ENCODE peak calls at places on chromosomes 2 and 18, in nine cellular contexts. F is left lung; E is heart right ventricle; L is CD8-positive, alpha-beta T cell; I is Panc1; Y is DND-41; J is HepG2; S is lower lobe of right lung; A is aorta. D is an unnamed sample. For H3K4me1, the result is how much of the 10 kb centered on the place peaks cover.

GRCh38 chr2:177692828-177693269 is 300.3 kb downstream of the AGPS start:
- ATAC-seq in I (no peak), A (no peak), F (peak), S (no peak), E (no peak), Y (no peak), L (no peak), J (peak), D (no peak)

GRCh38 chr18:5150888-5151287 is 46.2 kb downstream of the AKAIN1 start:
- ATAC-seq in Y (no peak), L (no peak), E (no peak), S (no peak), F (no peak), I (no peak), J (no peak), A (no peak), D (no peak)

GRCh38 chr2:101718993-101719571 is 21.6 kb downstream of the MAP4K4 start:
- ATAC-seq in F (no peak), E (no peak), L (peak), J (peak), I (no peak), A (no peak), S (no peak), Y (peak), D (no peak)

GRCh38 chr2:191866675-191867506 is 20.0 kb upstream of the CAVIN2 start:
- ATAC-seq in Y (no peak), I (peak), F (peak), S (peak), J (peak), E (peak), L (no peak), A (peak), D (peak)

GRCh38 chr2:109403841-109404201 is 209.9 kb downstream of the SEPTIN10 start:
- ATAC-seq in S (no peak), J (no peak), L (no peak), E (no peak), I (peak), Y (no peak), A (no peak), F (no peak), D (no peak)

GRCh38 chr2:54348672-54349071 is 92.6 kb upstream of the TSPYL6 start:
- ATAC-seq in S (peak), L (no peak), E (peak), F (peak), Y (no peak), J (no peak), I (no peak), A (no peak), D (no peak)

GRCh38 chr18:12598181-12598921 is 59.6 kb downstream of the SPIRE1 start:
- ATAC-seq in J (no peak), I (no peak), Y (no peak), E (peak), S (peak), A (no peak), L (no peak), F (peak), D (no peak)

GRCh38 chr2:118123561-118124232 is 35.4 kb downstream of the INSIG2 start:
- ATAC-seq in A (peak), F (peak), Y (no peak), S (peak), L (no peak), J (peak), I (peak), E (peak), D (peak)

GRCh38 chr18:63003899-63004298 is 288.6 kb downstream of the PHLPP1 start:
- ATAC-seq in Y (no peak), L (no peak), J (no peak), F (no peak), E (no peak), I (no peak), A (no peak), S (no peak), D (no peak)

GRCh38 chr2:47357475-47357874 is 45.5 kb upstream of the MSH2 start:
- ATAC-seq in E (peak), F (peak), J (no peak), I (no peak), L (no peak), A (no peak), Y (no peak), S (no peak), D (peak)

GRCh38 chr18:79191956-79192355 is 122.8 kb downstream of the ATP9B start:
- ATAC-seq in E (no peak), I (no peak), L (peak), F (no peak), A (no peak), S (no peak), Y (no peak), J (no peak), D (no peak)

GRCh38 chr18:60910534-60910933 is 422.7 kb upstream of the CDH20 start:
- ATAC-seq in I (no peak), S (no peak), Y (no peak), E (peak), A (peak), J (no peak), F (no peak), L (no peak), D (no peak)

GRCh38 chr2:221817052-221817451 is 244.9 kb upstream of the EPHA4 start:
- ATAC-seq in L (no peak), F (no peak), Y (no peak), I (no peak), A (no peak), E (no peak), S (no peak), J (no peak), D (no peak)

GRCh38 chr18:77023115-77023782 is 109.3 kb downstream of the MBP start:
- ATAC-seq in L (no peak), F (no peak), E (no peak), Y (peak), J (no peak), A (no peak), I (no peak), S (no peak), D (no peak)

GRCh38 chr2:126714191-126714965 is 58.4 kb downstream of the GYPC start:
- ATAC-seq in J (no peak), E (peak), L (no peak), I (no peak), S (no peak), A (peak), Y (no peak), F (peak), D (no peak)

GRCh38 chr2:60973705-60974104 is 43.8 kb upstream of the PEX13 start:
- ATAC-seq in J (peak), I (peak), Y (no peak), S (no peak), E (no peak), A (no peak), F (no peak), L (no peak), D (no peak)

GRCh38 chr2:76251342-76251741 is 540.6 kb upstream of the GCFC2 start:
- ATAC-seq in Y (no peak), L (no peak), F (no peak), A (no peak), S (no peak), E (no peak), J (peak), I (no peak), D (no peak)

GRCh38 chr18:79737426-79737825 is 57.8 kb downstream of the CTDP1 start:
- ATAC-seq in Y (no peak), F (no peak), E (no peak), S (no peak), I (no peak), A (no peak), J (no peak), L (no peak), D (no peak)

GRCh38 chr2:101305044-101305443 is 3.5 kb downstream of the RNF149 start:
- ATAC-seq in E (no peak), A (no peak), J (no peak), S (no peak), Y (no peak), L (no peak), I (no peak), F (no peak), D (no peak)

GRCh38 chr18:50869150-50869549 is 9.8 kb upstream of the ME2 start:
- ATAC-seq in I (no peak), L (no peak), F (peak), J (no peak), A (no peak), E (no peak), S (peak), Y (no peak), D (no peak)

GRCh38 chr2:9168851-9169250 is 37.8 kb upstream of the ASAP2 start:
- ATAC-seq in F (peak), J (no peak), E (no peak), Y (no peak), S (peak), A (no peak), L (no peak), I (no peak), D (peak)

GRCh38 chr18:5073026-5073944 is 123.8 kb downstream of the AKAIN1 start:
- ATAC-seq in A (no peak), L (peak), I (peak), E (no peak), F (peak), J (peak), S (peak), Y (peak), D (no peak)

GRCh38 chr2:163736433-163737168 is 793 bp upstream of the FIGN start:
- ATAC-seq in E (peak), A (peak), L (no peak), I (peak), F (peak), S (peak), Y (no peak), J (peak), D (peak)

GRCh38 chr2:182164686-182165085 is 179.0 kb downstream of the PPP1R1C start:
- ATAC-seq in I (no peak), E (no peak), L (no peak), A (no peak), S (no peak), F (no peak), Y (no peak), J (no peak), D (no peak)

GRCh38 chr2:227610123-227610522 is 4.5 kb downstream of the SCYGR3 start:
- ATAC-seq in E (no peak), S (no peak), J (no peak), A (no peak), L (no peak), F (no peak), I (no peak), Y (no peak), D (no peak)

GRCh38 chr2:96727431-96727830 is 12.4 kb downstream of the LMAN2L start:
- ATAC-seq in L (no peak), J (no peak), A (no peak), F (peak), Y (no peak), S (peak), I (no peak), E (no peak), D (no peak)

GRCh38 chr2:128195435-128195984 is 104.5 kb downstream of the UGGT1 start:
- ATAC-seq in L (no peak), J (peak), A (no peak), S (no peak), I (no peak), Y (no peak), F (no peak), E (no peak), D (no peak)

GRCh38 chr2:157438907-157439791 is 4.7 kb downstream of the CYTIP start:
- ATAC-seq in A (no peak), L (peak), I (no peak), F (no peak), J (no peak), S (no peak), Y (no peak), E (no peak), D (no peak)

GRCh38 chr2:68662466-68662865 is 19.1 kb downstream of the PROKR1 start:
- ATAC-seq in Y (no peak), J (no peak), I (no peak), F (peak), A (no peak), S (no peak), L (no peak), E (no peak), D (no peak)

GRCh38 chr18:38563396-38563980 is 997.9 kb upstream of the CELF4 start:
- ATAC-seq in Y (peak), L (no peak), S (no peak), E (no peak), F (no peak), I (no peak), A (no peak), J (no peak), D (no peak)

GRCh38 chr2:160257015-160257741 is 57.1 kb upstream of the ITGB6 start:
- ATAC-seq in J (no peak), S (no peak), Y (no peak), A (no peak), L (no peak), I (no peak), E (no peak), F (no peak), D (no peak)

GRCh38 chr2:103860016-103860415 is 993.9 kb upstream of the POU3F3 start:
- ATAC-seq in A (no peak), F (no peak), L (no peak), I (no peak), S (no peak), E (no peak), Y (no peak), J (no peak), D (no peak)

GRCh38 chr2:43201497-43201896 is 24.9 kb downstream of the ZFP36L2 start:
- ATAC-seq in L (no peak), A (no peak), E (no peak), S (no peak), J (no peak), I (no peak), Y (peak), F (no peak), D (no peak)
- H3K4me1 ChIP-seq in L (under half), A (under half), E (under half), S (under half), J (half or more), I (under half), Y (half or more), F (under half), D (under half)

DNA sequence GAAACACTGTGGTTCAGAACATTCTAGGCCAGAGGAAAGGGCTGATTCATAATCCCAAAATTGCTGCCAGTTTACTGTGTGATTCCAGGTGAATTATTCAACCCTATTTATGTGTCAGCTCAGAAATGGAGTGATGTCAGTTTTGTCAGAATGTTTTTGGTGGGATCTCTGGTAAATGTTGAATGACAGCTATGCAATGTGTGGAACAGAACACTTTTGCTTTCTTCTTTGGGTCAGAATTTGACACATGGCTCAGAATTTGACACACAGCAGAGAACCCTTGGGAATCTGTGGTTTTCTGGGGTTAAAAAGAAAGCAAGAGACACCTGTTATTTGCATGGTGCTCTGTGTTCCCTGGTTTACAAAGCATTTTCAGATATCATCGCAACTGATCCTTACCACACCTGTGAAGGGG is 1.6 kb upstream of the MTA3 start:
- ATAC-seq in I (no peak), E (no peak), S (no peak), Y (peak), J (no peak), F (no peak), A (no peak), L (no peak), D (no peak)
- H3K4me3 ChIP-seq in I (no peak), E (no peak), S (no peak), Y (no peak), J (peak), F (no peak), A (no peak), L (no peak), D (no peak)

DNA sequence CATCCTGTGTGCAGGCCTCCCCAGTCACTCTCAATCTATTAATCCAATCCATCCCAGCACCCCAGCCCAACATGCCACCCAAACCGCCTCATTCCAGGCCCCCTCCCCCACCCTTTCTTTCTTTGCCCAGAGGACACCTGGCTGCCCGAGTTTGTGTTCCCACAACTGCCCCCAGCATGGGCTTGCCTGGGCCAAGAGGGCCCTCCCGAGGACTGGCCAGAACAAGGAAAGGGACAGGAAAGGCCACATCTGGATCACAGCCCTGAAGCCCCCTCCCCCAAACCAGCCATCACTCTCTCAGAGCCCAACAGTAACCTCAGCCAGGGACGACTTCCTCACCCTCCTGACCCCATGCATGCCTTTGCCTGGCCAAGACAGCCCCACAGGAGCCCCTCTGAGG is 1.2 kb downstream of the TNS1 start:
- ATAC-seq in F (no peak), L (no peak), E (no peak), J (no peak), I (no peak), S (no peak), Y (no peak), A (no peak), D (no peak)
- H3K4me1 ChIP-seq in F (under half), L (under half), E (under half), J (under half), I (under half), S (under half), Y (under half), A (under half), D (under half)

GRCh38 chr2:66495788-66496640 is 61.1 kb downstream of the MEIS1 start:
- ATAC-seq in E (peak), F (peak), A (peak), Y (no peak), J (peak), L (no peak), I (no peak), S (peak), D (peak)
- H3K4me3 ChIP-seq in E (no peak), F (no peak), A (no peak), Y (no peak), J (no peak), L (no peak), I (no peak), S (no peak), D (no peak)

DNA sequence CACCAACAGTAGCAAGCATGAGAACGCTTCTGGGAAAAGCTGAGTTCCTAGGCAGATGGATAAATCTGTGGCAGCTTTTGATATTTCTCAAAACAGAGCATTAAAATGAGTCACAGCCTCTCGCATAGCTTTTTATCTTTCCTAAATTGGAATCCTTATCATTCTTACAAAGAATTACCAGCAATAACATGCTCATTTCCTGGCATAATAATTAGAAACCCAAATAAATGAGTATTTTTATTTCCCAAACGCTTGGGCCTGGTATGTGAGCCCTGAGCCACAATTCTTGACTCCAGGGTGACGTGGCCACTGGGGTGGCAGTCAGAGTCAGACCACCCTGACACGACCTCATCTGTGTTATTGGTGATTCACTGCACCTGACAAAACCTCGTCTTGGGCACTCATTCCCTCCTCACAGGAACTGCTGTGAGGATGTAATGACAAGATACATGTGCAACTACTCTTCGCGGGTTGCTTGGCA is 210.7 kb downstream of the ARL4C start:
- ATAC-seq in J (no peak), S (no peak), A (no peak), Y (no peak), I (no peak), F (peak), E (no peak), L (no peak), D (no peak)
- H3K4me1 ChIP-seq in J (under half), S (under half), A (under half), Y (half or more), I (under half), F (under half), E (under half), L (under half), D (under half)

D was measured in gastroesophageal sphincter.